ENCODE peak calls at places on chromosome 13, in seven cellular contexts. K is K562, L is psoas muscle, C is brain microvascular endothelial cell, M is kidney epithelial cell, A is prostate gland, Q is foreskin fibroblast. S is an unnamed sample.

GRCh38 chr13:35882722-35883497 is 248.3 kb downstream of the DCLK1 start:
- DNase-seq in K (no peak), L (no peak), C (peak), M (no peak), A (no peak), Q (peak), S (peak)

GRCh38 chr13:113049521-113049941 is 56.1 kb upstream of the F7 start:
- DNase-seq in K (no peak), L (no peak), C (no peak), M (no peak), A (no peak), Q (peak), S (no peak)

GRCh38 chr13:104625196-104625595 is 1559.0 kb upstream of the SLC10A2 start:
- DNase-seq in K (no peak), L (no peak), C (no peak), M (no peak), A (no peak), Q (no peak), S (no peak)

GRCh38 chr13:75687145-75687763 is 51.1 kb downstream of the LMO7 start:
- DNase-seq in K (peak), L (no peak), C (peak), M (no peak), A (no peak), Q (peak), S (peak)

GRCh38 chr13:48144413-48145035 is 49.6 kb upstream of the MED4 start:
- DNase-seq in K (peak), L (no peak), C (peak), M (no peak), A (no peak), Q (no peak), S (peak)

GRCh38 chr13:94784066-94784465 is 71.7 kb upstream of the SOX21 start:
- DNase-seq in K (no peak), L (no peak), C (peak), M (no peak), A (no peak), Q (no peak), S (peak)

GRCh38 chr13:104962411-104962810 is 1573.1 kb downstream of the EFNB2 start:
- DNase-seq in K (no peak), L (no peak), C (no peak), M (no peak), A (no peak), Q (no peak), S (no peak)

GRCh38 chr13:73141292-73141771 is 82.5 kb downstream of the KLF5 start:
- DNase-seq in K (no peak), L (no peak), C (peak), M (no peak), A (no peak), Q (peak), S (peak)

GRCh38 chr13:86986448-86986847 is 684.7 kb upstream of the SLITRK5 start:
- DNase-seq in K (peak), L (no peak), C (no peak), M (no peak), A (no peak), Q (no peak), S (peak)

GRCh38 chr13:82070411-82070810 is 1729.5 kb upstream of the SPRY2 start:
- DNase-seq in K (no peak), L (no peak), C (no peak), M (no peak), A (no peak), Q (no peak), S (no peak)

GRCh38 chr13:106847049-106847448 is 279.1 kb upstream of the ARGLU1 start:
- DNase-seq in K (no peak), L (no peak), C (no peak), M (no peak), A (no peak), Q (peak), S (no peak)

GRCh38 chr13:40146063-40146462 is 490.6 kb downstream of the COG6 start:
- DNase-seq in K (no peak), L (no peak), C (no peak), M (no peak), A (no peak), Q (no peak), S (no peak)

GRCh38 chr13:40148742-40149141 is 493.3 kb downstream of the COG6 start:
- DNase-seq in K (no peak), L (no peak), C (no peak), M (no peak), A (no peak), Q (no peak), S (no peak)

GRCh38 chr13:40148103-40148502 is 492.6 kb downstream of the COG6 start:
- DNase-seq in K (no peak), L (no peak), C (no peak), M (no peak), A (no peak), Q (no peak), S (no peak)

GRCh38 chr13:40145139-40145538 is 489.7 kb downstream of the COG6 start:
- DNase-seq in K (no peak), L (no peak), C (no peak), M (no peak), A (no peak), Q (no peak), S (no peak)

DNA sequence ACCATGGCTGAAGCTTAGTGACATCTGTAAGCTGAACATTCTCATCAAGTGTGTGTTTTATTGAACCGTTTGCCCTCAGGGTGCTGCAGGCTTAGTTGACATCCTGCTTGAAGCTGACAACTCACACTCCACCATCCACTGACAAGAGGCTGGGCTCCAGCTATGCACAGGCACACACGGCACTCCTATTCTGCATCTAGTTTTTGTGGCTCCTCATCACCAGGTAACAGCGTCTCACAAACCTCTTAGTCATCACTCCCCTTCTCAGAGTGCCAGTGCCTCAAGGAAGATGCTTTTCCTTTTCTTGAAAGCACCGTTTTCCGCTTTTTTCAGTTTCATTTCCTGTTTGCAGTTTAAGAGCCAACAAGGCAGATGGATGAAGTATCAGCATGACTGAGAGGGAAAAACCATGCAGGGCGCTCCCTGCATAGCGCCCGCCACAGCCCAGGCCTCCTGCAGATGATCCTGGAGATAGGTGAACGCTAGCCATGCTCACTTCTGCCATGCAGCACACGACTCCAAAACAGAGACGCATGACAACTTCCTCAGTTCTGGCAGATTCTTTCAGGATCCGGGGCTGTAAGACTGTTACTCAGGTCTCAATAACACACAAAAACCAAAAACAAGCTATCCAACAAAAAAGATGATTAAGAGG is 491.3 kb downstream of the COG6 start:
- DNase-seq in K (no peak), L (no peak), C (no peak), M (no peak), A (no peak), Q (no peak), S (no peak)
- H3K4me3 ChIP-seq in K (no peak), L (no peak), C (no peak), M (no peak), A (no peak), Q (no peak), S (no peak)

GRCh38 chr13:21039097-21039800 is 22.1 kb downstream of the LATS2 start:
- DNase-seq in K (no peak), L (no peak), C (no peak), M (no peak), A (no peak), Q (no peak), S (no peak)

GRCh38 chr13:21037656-21038055 is 23.7 kb downstream of the LATS2 start:
- DNase-seq in K (no peak), L (no peak), C (no peak), M (no peak), A (no peak), Q (no peak), S (no peak)

GRCh38 chr13:21043898-21044297 is 17.5 kb downstream of the LATS2 start:
- DNase-seq in K (no peak), L (no peak), C (peak), M (no peak), A (no peak), Q (peak), S (peak)

GRCh38 chr13:21045101-21045500 is 16.3 kb downstream of the LATS2 start:
- DNase-seq in K (no peak), L (no peak), C (no peak), M (no peak), A (no peak), Q (peak), S (no peak)

GRCh38 chr13:21040120-21040834 is 21.1 kb downstream of the LATS2 start:
- DNase-seq in K (no peak), L (no peak), C (no peak), M (no peak), A (no peak), Q (no peak), S (no peak)
- TF ChIP-seq CTCF in K (no peak), L (no peak), C (no peak), M (no peak), A (no peak), Q (no peak), S (no peak)

DNA sequence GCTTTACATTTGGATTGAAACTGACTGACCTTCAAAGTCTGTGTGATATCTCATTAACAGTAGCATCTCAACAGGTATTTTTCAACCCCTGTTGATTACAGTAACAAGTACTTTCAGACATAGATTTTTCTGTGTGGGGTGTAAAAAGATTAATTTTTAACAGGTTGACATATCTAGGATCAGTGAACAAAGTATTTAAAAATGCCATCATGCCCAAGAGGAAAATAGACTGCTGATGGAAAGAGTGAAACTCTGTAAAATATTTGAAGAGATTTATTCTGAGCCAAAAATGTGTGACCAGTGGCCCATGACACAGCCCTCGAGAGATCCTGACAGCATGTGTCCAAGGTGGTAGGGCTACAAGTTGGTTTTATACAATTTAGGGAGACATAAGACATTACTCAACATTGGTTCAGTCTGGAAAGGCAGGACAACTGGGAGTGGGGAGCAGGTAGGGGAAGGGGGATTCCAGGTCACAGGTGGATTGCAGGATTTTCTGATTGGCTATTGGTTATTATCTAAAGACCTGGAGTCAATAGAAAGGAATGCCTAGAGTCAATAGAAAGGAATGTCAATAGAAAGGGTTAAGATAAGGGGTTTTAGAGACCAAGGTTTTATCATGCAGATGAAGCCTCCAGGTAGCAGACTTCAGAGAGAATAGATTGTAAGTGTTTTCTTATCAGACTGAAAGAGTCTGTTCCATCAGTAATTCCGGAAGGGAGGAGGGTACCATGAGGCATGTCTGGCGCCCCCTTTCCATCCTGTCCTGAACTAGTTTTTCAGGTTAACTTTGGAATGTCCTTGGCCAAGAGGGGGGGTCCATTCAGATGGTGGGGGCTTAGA is 29.1 kb downstream of the TNFRSF19 start:
- DNase-seq in K (no peak), L (no peak), C (no peak), M (no peak), A (no peak), Q (no peak), S (no peak)
- H3K4me3 ChIP-seq in K (no peak), L (no peak), C (no peak), M (no peak), A (no peak), Q (no peak), S (no peak)

GRCh38 chr13:45464687-45465453 is at the start of gene COG3:
- DNase-seq in K (peak), L (peak), C (peak), M (peak), A (peak), Q (peak), S (peak)
- TF ChIP-seq CTCF in K (peak), L (peak), C (no peak), M (peak), A (no peak), Q (no peak), S (no peak)

GRCh38 chr13:27978301-27978968 is 9.3 kb upstream of the CDX2 start:
- DNase-seq in K (no peak), L (no peak), C (no peak), M (no peak), A (no peak), Q (no peak), S (no peak)

GRCh38 chr13:27980280-27980998 is 8.1 kb downstream of the URAD start:
- DNase-seq in K (no peak), L (no peak), C (no peak), M (no peak), A (no peak), Q (no peak), S (no peak)

GRCh38 chr13:27981006-27981708 is 7.3 kb downstream of the URAD start:
- DNase-seq in K (no peak), L (no peak), C (no peak), M (no peak), A (no peak), Q (no peak), S (no peak)

GRCh38 chr13:27979001-27979643 is 9.4 kb downstream of the URAD start:
- DNase-seq in K (no peak), L (no peak), C (no peak), M (no peak), A (no peak), Q (no peak), S (no peak)

DNA sequence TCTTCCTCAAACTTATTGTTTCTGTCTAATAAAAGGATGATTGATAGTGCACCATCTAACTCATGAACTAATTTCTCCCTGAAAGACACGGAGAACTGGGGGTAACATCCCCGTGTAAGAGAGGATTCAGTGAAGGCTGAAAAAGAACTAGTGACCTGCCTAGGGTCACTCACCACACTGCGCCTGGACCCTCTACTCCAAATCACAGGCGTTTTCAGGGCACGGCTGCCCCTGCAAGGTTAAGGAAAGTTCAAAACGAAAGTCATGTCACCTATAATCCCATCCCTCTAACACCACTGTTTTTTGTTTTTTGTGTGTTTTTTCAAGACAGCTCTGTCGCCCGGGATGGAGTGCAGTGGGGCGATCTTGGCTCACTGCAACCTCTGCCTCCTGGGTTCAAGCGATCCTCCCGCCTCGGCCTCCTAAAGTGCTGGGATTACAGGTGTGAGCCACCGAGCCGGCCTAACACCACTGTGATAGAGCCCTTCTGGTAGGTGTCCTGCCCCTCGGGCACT is 8.7 kb downstream of the URAD start:
- DNase-seq in K (no peak), L (no peak), C (no peak), M (no peak), A (no peak), Q (no peak), S (no peak)
- H3K4me3 ChIP-seq in K (no peak), L (no peak), C (no peak), M (no peak), A (no peak), Q (no peak), S (no peak)

GRCh38 chr13:91181892-91182291 is 165.6 kb upstream of the MIR17HG start:
- DNase-seq in K (no peak), L (no peak), C (no peak), M (no peak), A (no peak), Q (no peak), S (no peak)
- TF ChIP-seq CTCF in K (no peak), L (no peak), C (no peak), M (no peak), A (no peak), Q (no peak), S (no peak)